ENCODE peak calls at places on chromosomes 12 and 14, in five cellular contexts. G is suprapubic skin, W is SK-N-SH, B is stomach, N is transverse colon. T is an unnamed sample.

GRCh38 chr12:6465467-6466183 is 4.9 kb downstream of the VAMP1 start:
- DNase-seq in W (peak; percentile 79), B (peak; percentile 53), G (no peak), N (peak; percentile 66), T (no peak)

GRCh38 chr12:117321572-117321971 is 39.9 kb downstream of the NOS1 start:
- DNase-seq in G (no peak), W (no peak), N (no peak), B (no peak), T (no peak)

GRCh38 chr14:88955470-88955869 is 131.0 kb downstream of the TTC8 start:
- DNase-seq in W (no peak), N (no peak), G (no peak), B (no peak), T (no peak)

GRCh38 chr12:104275689-104276088 is 27.9 kb upstream of the EID3 start:
- DNase-seq in W (no peak), N (no peak), B (no peak), G (no peak), T (no peak)

GRCh38 chr12:89060133-89060532 is 292.2 kb downstream of the DUSP6 start:
- DNase-seq in W (no peak), B (no peak), N (no peak), G (no peak), T (peak; percentile 19)

GRCh38 chr12:106583578-106584103 is 837 bp downstream of the RFX4 start:
- DNase-seq in B (no peak), N (no peak), G (no peak), W (peak; percentile 61), T (peak; percentile 62)

GRCh38 chr12:121323908-121324307 is 27.4 kb upstream of the CAMKK2 start:
- DNase-seq in B (no peak), G (no peak), N (no peak), W (no peak), T (no peak)

GRCh38 chr12:6234214-6234613 is 34.0 kb downstream of the CD9 start:
- DNase-seq in B (no peak), N (no peak), G (no peak), W (no peak), T (no peak)

GRCh38 chr12:84826925-84827324 is 85.7 kb downstream of the SLC6A15 start:
- DNase-seq in N (no peak), B (no peak), G (no peak), W (no peak), T (no peak)

GRCh38 chr14:54650331-54651017 is 83.5 kb downstream of the SAMD4A start:
- DNase-seq in N (peak; percentile 34), G (peak; percentile 80), W (no peak), B (no peak), T (no peak)

GRCh38 chr12:21001778-21002177 is 129.2 kb upstream of the SLCO1B1 start:
- DNase-seq in B (no peak), G (no peak), N (no peak), W (no peak), T (no peak)

GRCh38 chr12:23950775-23951391 is 1.4 kb upstream of the SOX5 start:
- DNase-seq in N (no peak), B (no peak), G (no peak), W (peak; percentile 9), T (no peak)

GRCh38 chr12:23950011-23950774 is 723 bp upstream of the SOX5 start:
- DNase-seq in G (no peak), B (no peak), N (no peak), W (peak; percentile 21), T (no peak)

GRCh38 chr12:23947395-23947794 is 2.1 kb downstream of the SOX5 start:
- DNase-seq in W (no peak), N (no peak), G (no peak), B (no peak), T (no peak)

GRCh38 chr12:23952071-23952470 is 2.6 kb upstream of the SOX5 start:
- DNase-seq in B (no peak), N (no peak), W (no peak), G (no peak), T (no peak)

DNA sequence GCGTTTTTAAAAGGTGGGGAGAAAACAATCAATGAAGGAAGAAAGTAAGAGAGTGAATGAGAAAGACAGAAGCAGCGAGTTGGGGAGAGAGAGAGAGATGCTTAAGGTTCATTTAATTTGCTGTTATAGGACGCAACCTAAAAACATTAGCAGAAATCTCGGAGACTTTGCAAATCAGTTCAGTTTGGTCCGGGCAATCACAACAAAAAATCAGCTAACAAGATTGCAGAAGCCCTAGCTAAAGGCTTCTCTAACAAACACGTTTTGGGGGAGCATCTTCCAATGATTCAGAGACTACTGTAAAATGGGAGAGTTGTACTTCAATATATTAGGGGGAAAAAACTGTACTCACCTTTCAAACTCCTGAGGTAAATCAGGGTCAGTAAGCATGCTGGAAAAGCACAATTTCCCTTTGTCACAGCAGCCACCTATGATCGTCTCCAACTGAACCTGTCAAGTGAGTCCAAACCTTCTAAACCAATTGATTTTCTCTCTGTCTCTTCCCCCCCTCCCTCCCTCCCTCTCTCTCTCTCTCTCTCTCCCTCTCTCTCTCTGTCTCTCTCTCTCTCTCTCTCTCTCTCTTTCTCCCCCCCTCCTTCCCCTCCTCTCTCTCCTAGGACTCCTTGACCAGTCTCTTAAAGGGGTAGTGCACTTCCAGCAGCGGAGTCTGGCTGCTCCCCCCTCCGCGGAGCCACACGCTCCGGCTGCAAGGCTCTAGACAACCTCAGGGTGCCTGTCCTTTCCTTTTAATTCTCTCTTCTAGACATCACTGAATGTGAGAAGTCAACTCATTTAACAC is at the start of gene SOX5:
- DNase-seq in W (peak; percentile 30), B (peak; percentile 28), G (no peak), N (no peak), T (no peak)
- TF ChIP-seq POLR2AphosphoS5 in W (no peak), B (no peak), G (no peak), N (no peak), T (no peak)

GRCh38 chr12:24945039-24945438 is 3.9 kb downstream of the BCAT1 start:
- DNase-seq in W (no peak), B (no peak), N (no peak), G (no peak), T (no peak)
- H3K27ac ChIP-seq in W (peak overlapping the region; percentile 36), B (no peak overlapping the region), N (no peak overlapping the region), G (no peak overlapping the region), T (no peak overlapping the region)

DNA sequence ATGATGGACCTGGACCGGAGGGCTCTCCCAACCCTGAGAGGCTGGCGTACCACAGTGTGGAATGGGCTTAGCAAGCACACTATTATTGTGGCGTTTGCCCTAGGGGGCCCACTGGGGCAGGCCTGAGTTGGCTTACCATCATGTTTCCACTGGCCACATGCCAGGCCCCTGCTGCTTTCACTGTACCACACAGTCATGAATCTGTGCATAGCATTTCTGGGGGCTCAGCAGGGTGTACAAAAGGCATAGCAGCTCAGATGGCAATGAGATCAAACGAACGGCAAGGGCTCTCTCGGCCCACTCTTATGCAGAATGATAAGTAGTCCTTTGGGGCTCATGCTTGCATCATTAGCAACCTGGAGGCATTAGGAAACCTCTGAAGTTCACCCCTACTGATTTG is 137.0 kb upstream of the HIF1A start:
- DNase-seq in B (no peak), W (no peak), G (no peak), N (no peak), T (no peak)
- TF ChIP-seq EP300 in B (no peak), W (no peak), G (no peak), N (no peak), T (no peak)

GRCh38 chr14:95516554-95517209 is at the start of gene SYNE3:
- DNase-seq in W (peak; percentile 90), N (peak; percentile 81), B (peak; percentile 66), G (peak; percentile 80), T (no peak)
- TF ChIP-seq POLR2AphosphoS5 in W (no peak), N (no peak), B (no peak), G (no peak), T (no peak)

DNA sequence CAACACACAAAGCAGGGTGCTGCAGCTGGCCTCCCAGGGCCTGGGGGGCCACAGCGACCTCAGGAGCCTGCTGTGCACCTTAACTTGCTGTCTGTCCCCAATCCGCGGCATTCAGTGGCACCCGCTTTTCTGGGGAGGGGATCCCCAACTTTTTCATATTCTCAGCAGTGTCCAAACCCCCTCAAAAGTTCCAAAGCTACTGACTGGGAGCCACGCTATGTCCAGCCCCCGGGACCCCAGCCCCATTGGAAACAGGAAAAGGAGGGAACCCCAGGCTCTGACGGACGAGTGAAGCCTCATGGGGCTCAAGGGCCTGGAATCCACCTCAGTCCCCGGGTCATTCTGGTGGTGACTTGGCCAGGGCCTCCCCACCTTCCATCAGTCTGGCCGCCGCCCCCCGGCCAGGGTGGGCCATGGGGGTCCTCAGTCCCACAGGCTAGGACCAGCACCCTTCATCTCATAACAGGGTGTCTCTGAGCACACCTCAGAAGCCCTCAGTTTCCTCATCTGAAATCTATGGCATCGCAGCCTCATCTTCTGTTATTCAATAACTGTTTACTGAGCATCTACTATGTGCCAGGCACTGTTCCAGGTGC is 127.3 kb downstream of the NCOR2 start:
- DNase-seq in N (no peak), B (no peak), W (no peak), G (no peak), T (no peak)
- H3K27ac ChIP-seq in N (no peak overlapping the region), B (no peak overlapping the region), W (peak overlapping the region; percentile 2), G (peak overlapping the region; percentile 4), T (no peak overlapping the region)

GRCh38 chr12:64083285-64084210 is 138.5 kb downstream of the KICS2 start:
- DNase-seq in N (peak; percentile 84), W (peak; percentile 37), B (peak; percentile 87), G (peak; percentile 83), T (no peak)
- TF ChIP-seq EP300 in N (no peak), W (no peak), B (no peak), G (no peak), T (no peak)

DNA sequence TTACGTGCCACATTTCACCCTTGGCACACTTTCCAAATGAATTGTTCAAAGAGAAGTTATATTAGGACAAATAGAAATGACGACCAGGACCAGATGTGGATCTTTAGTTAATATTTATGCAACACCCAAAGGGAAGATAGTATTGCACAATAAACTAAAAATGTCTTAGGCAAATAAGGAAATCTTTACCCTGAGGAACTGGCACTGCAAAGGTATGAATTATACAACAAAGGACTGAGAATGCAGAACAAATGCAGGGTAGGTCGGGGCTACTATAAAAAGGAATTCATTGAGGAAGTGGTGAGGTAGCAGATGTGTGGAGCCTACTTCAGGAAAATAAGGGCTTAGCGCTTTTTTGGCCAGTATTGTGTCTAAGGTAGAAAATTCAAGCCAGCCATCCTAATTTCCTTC is 3.9 kb upstream of the TMTC2 start:
- DNase-seq in G (no peak), W (no peak), N (no peak), B (no peak), T (no peak)
- TF ChIP-seq POLR2AphosphoS5 in G (no peak), W (no peak), N (no peak), B (no peak), T (no peak)